ENCODE peak calls at places on chromosome 9, in seven cellular contexts. U is IMR-90; D is MM.1S; E is CD4-positive, alpha-beta T cell; F is A673; A is OCI-LY7; O is mucosa of descending colon. P is an unnamed sample.

GRCh38 chr9:107588393-107588792 is 98.8 kb upstream of the KLF4 start:
- DNase-seq in U (no peak), D (no peak), E (no peak), F (no peak), A (no peak), O (no peak), P (no peak)

GRCh38 chr9:38068866-38069628 is at the start of gene SHB:
- DNase-seq in U (peak; percentile 33), D (peak; percentile 81), E (peak; percentile 81), F (peak; percentile 87), A (peak; percentile 62), O (peak; percentile 89), P (peak; percentile 80)

GRCh38 chr9:3277200-3277599 is 248.6 kb downstream of the RFX3 start:
- DNase-seq in U (no peak), D (peak; percentile 69), E (no peak), F (no peak), A (peak; percentile 84), O (no peak), P (no peak)

GRCh38 chr9:4214506-4214905 is 85.4 kb downstream of the GLIS3 start:
- DNase-seq in U (no peak), D (no peak), E (no peak), F (no peak), A (no peak), O (no peak), P (no peak)

GRCh38 chr9:132268725-132269352 is 85.9 kb downstream of the SETX start:
- DNase-seq in U (peak; percentile 67), D (peak; percentile 70), E (peak; percentile 74), F (peak; percentile 78), A (peak; percentile 70), O (peak; percentile 81), P (peak; percentile 73)

GRCh38 chr9:2622361-2623045 is 916 bp downstream of the VLDLR start:
- DNase-seq in U (peak; percentile 17), D (no peak), E (no peak), F (peak; percentile 35), A (no peak), O (peak; percentile 26), P (peak; percentile 34)

GRCh38 chr9:33620738-33621439 is 96.8 kb downstream of the ANKRD18B start:
- DNase-seq in U (peak; percentile 84), D (no peak), E (no peak), F (peak; percentile 25), A (no peak), O (no peak), P (no peak)

GRCh38 chr9:124291801-124292396 is 34.1 kb downstream of the NEK6 start:
- DNase-seq in U (no peak), D (no peak), E (no peak), F (peak; percentile 83), A (peak; percentile 25), O (no peak), P (no peak)

GRCh38 chr9:99824378-99825157 is 2.9 kb downstream of the NR4A3 start:
- DNase-seq in U (no peak), D (peak; percentile 83), E (peak; percentile 66), F (peak; percentile 81), A (peak; percentile 70), O (peak; percentile 53), P (peak; percentile 71)

GRCh38 chr9:99823392-99824377 is 2.0 kb downstream of the NR4A3 start:
- DNase-seq in U (peak; percentile 47), D (peak; percentile 18), E (peak; percentile 40), F (peak; percentile 66), A (peak; percentile 11), O (peak; percentile 37), P (peak; percentile 40)

GRCh38 chr9:99821187-99822095 is at the start of gene NR4A3:
- DNase-seq in U (peak; percentile 99), D (peak; percentile 67), E (peak; percentile 78), F (peak; percentile 99), A (peak; percentile 91), O (peak; percentile 96), P (peak; percentile 75)

GRCh38 chr9:99822096-99822595 is 461 bp downstream of the NR4A3 start:
- DNase-seq in U (no peak), D (peak; percentile 32), E (peak; percentile 33), F (no peak), A (no peak), O (no peak), P (peak; percentile 40)

DNA sequence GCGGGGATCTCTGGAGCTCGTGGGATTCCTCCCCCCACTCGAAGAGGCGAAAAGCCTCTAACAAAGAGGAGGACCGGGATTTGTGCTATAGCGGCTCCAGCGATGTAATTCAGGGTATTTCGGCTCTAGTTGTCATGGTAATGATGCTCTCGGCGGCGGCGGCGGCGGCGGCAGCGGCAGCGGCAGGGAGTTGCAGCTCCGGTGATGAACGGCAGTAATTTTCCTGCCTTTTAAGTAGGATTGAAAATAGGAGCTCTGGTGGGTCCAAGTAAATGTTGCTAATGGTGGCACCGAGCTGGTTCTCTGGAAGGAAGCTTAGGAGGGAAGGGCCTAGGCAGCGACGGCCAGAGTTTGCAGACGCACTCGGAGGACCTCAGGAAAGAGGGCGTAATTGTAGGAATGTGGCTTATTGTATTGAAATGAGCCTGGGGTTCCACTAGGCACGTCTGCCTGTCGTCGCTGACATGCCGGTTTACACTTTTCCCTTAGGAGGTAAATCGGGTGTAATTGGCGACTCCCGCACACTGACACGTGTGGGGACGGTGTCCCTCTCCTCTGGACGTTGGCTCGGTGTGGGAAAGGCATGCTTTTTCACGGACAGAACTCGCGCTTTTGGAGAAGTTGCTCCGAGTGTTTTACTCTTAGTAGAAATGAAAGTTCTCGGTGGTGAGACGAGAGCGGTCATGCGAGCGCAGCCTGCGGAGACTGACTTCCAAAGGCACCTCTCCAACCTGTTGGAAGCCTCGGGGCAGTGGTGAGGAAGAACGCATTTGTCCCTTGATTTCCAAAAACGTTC is 1.1 kb downstream of the NR4A3 start:
- DNase-seq in U (peak; percentile 51), D (peak; percentile 51), E (peak; percentile 57), F (peak; percentile 76), A (peak; percentile 39), O (peak; percentile 47), P (peak; percentile 50)
- TF ChIP-seq CTCF in U (no peak), D (no peak), E (no peak), F (peak; percentile 9), A (no peak), O (no peak), P (no peak)

DNA sequence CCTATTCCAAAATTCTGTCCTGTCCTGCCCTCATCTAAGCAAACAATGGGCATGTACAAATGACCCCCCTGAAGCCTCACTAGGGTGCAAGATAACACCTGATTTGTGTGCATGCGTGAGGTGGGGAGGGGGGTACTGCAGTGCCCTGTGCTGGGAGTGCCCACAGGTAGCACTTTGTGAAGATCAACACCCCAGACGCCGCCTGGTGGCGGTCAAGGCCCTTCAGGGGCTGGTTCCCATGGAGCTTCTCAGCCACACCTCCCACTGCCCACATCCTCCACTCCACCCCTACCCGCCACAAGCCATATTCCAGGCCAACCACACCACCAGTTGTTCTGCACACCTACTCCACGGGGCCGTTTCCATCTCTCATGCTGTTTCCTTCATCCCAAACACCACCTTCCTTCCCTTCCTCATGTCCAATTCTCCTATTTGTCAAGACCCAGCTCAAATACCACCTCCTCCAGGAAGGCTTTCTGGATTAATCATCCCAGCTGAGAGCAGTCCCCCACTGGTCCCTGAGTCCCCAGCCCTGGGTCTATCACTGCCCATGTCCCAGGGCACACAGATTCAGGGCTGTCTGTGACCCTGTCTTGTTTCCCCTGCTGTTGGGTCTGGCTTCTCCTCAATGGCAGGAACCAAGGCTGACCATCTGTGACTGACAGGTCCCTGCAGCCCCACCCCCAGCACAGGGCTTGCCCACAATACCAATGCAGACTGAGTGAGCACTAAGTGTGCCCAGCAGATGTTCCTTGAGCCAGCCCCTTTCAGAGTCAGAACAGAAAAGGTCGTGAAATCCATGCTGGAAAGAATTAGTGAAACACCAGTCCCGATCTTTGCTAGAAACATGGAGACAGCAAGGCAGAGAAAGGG is 178.4 kb downstream of the PAX5 start:
- DNase-seq in U (no peak), D (peak; percentile 72), E (no peak), F (no peak), A (peak; percentile 71), O (peak; percentile 33), P (peak; percentile 50)
- TF ChIP-seq CTCF in U (peak; percentile 11), D (peak; percentile 62), E (no peak), F (no peak), A (peak; percentile 76), O (no peak), P (no peak)

GRCh38 chr9:35656841-35657326 is 935 bp downstream of the RMRP start:
- DNase-seq in U (no peak), D (no peak), E (no peak), F (no peak), A (no peak), O (no peak), P (no peak)

GRCh38 chr9:35658894-35659220 is 765 bp downstream of the CCDC107 start:
- DNase-seq in U (peak; percentile 70), D (peak; percentile 54), E (no peak), F (peak; percentile 52), A (no peak), O (no peak), P (no peak)

GRCh38 chr9:35659340-35659739 is 1.2 kb downstream of the CCDC107 start:
- DNase-seq in U (peak; percentile 49), D (no peak), E (no peak), F (peak; percentile 62), A (no peak), O (no peak), P (no peak)

GRCh38 chr9:35657327-35658143 is at the start of gene RMRP:
- DNase-seq in U (peak; percentile 100), D (peak; percentile 98), E (peak; percentile 79), F (peak; percentile 100), A (peak; percentile 96), O (peak; percentile 95), P (peak; percentile 92)

DNA sequence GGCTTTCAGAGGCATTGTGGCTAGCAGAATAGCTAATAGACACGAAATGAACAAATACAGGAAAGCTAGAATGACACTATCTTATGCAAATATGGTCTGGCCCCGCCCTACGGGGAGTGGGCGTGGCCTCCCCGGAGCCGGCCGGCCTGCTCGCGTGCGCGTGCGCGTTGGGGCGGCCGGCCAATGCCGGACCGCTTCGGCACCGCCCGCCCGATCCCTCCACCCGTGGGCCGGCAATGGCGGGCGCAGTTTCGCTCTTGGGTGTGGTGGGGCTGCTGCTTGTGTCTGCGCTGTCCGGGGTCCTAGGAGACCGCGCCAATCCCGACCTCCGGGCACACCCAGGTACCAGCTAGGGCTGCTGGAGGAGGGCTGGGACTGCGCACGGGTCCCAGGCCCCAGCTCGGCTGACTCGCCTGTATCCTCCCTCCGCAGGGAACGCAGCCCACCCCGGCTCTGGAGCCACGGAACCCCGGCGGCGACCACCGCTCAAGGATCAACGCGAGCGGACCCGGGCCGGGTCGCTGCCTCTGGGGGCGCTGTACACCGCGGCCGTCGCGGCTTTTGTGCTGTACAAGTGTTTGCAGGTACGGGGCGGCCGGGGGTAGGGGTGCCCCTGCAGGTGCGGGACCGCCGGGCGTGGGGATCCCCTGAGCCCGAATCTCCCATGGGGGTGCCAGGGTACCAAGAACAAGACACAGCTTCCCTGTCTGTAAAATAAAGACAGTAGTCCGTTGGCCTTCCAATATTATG is at the start of gene CCDC107:
- DNase-seq in U (peak; percentile 81), D (peak; percentile 86), E (peak; percentile 85), F (peak; percentile 86), A (peak; percentile 91), O (peak; percentile 89), P (peak; percentile 88)
- TF ChIP-seq CTCF in U (peak; percentile 55), D (peak; percentile 69), E (peak; percentile 94), F (peak; percentile 73), A (peak; percentile 85), O (peak; percentile 52), P (peak; percentile 76)

GRCh38 chr9:129384138-129384886 is 206.3 kb upstream of the IER5L start:
- DNase-seq in U (no peak), D (no peak), E (no peak), F (no peak), A (no peak), O (peak; percentile 32), P (no peak)

GRCh38 chr9:129382281-129383004 is 204.4 kb upstream of the IER5L start:
- DNase-seq in U (no peak), D (no peak), E (peak; percentile 28), F (no peak), A (no peak), O (peak; percentile 34), P (no peak)

GRCh38 chr9:129383005-129383414 is 204.9 kb upstream of the IER5L start:
- DNase-seq in U (no peak), D (no peak), E (no peak), F (no peak), A (no peak), O (peak; percentile 91), P (no peak)

GRCh38 chr9:129384887-129385614 is 207.0 kb upstream of the IER5L start:
- DNase-seq in U (no peak), D (no peak), E (no peak), F (no peak), A (no peak), O (no peak), P (no peak)

GRCh38 chr9:129383415-129384088 is 205.5 kb upstream of the IER5L start:
- DNase-seq in U (peak; percentile 56), D (peak; percentile 73), E (peak; percentile 78), F (peak; percentile 75), A (peak; percentile 83), O (peak; percentile 85), P (peak; percentile 52)
- TF ChIP-seq CTCF in U (peak; percentile 21), D (no peak), E (no peak), F (no peak), A (peak; percentile 24), O (no peak), P (no peak)